ENCODE peak calls at places on chromosomes 4 and X, in four cellular contexts. One of them, this sample, is unnamed.

GRCh38 chr4:125338814-125339213 is 24.1 kb downstream of the FAT4 start:
- DNase-seq in sigmoid colon: no peak
- DNase-seq in NCI-H446 treated with DMSO at 0.1 percent for 48 hours: no peak
- DNase-seq in T-helper 2 cell: no peak
- DNase-seq in this sample: no peak

GRCh38 chr4:874971-875817 is 49.3 kb upstream of the CPLX1 start:
- DNase-seq in sigmoid colon: no peak
- DNase-seq in NCI-H446 treated with DMSO at 0.1 percent for 48 hours: no peak
- DNase-seq in T-helper 2 cell: no peak
- DNase-seq in this sample: no peak

GRCh38 chrX:45755719-45756118 is 555.0 kb upstream of the DIPK2B start:
- DNase-seq in sigmoid colon: no peak
- DNase-seq in NCI-H446 treated with DMSO at 0.1 percent for 48 hours: no peak
- DNase-seq in T-helper 2 cell: no peak
- DNase-seq in this sample: no peak

GRCh38 chrX:123665197-123665596 is 67.7 kb downstream of the THOC2 start:
- DNase-seq in sigmoid colon: no peak
- DNase-seq in NCI-H446 treated with DMSO at 0.1 percent for 48 hours: no peak
- DNase-seq in T-helper 2 cell: no peak
- DNase-seq in this sample: no peak

GRCh38 chrX:153639177-153640044 is 7.6 kb upstream of the DUSP9 start:
- DNase-seq in sigmoid colon: no peak
- DNase-seq in NCI-H446 treated with DMSO at 0.1 percent for 48 hours: no peak
- DNase-seq in T-helper 2 cell: no peak
- DNase-seq in this sample: no peak

GRCh38 chr4:87118826-87119225 is 101.6 kb downstream of the KLHL8 start:
- DNase-seq in sigmoid colon: no peak
- DNase-seq in NCI-H446 treated with DMSO at 0.1 percent for 48 hours: no peak
- DNase-seq in T-helper 2 cell: no peak
- DNase-seq in this sample: no peak

GRCh38 chr4:123892997-123893745 is 496.6 kb downstream of the SPRY1 start:
- DNase-seq in sigmoid colon: no peak
- DNase-seq in NCI-H446 treated with DMSO at 0.1 percent for 48 hours: no peak
- DNase-seq in T-helper 2 cell: no peak
- DNase-seq in this sample: no peak

GRCh38 chrX:9899640-9900075 is 67.5 kb upstream of the CLDN34 start:
- DNase-seq in sigmoid colon: peak
- DNase-seq in NCI-H446 treated with DMSO at 0.1 percent for 48 hours: no peak
- DNase-seq in T-helper 2 cell: no peak
- DNase-seq in this sample: no peak

GRCh38 chr4:173518419-173519102 is 11.5 kb downstream of the HAND2 start:
- DNase-seq in sigmoid colon: peak
- DNase-seq in NCI-H446 treated with DMSO at 0.1 percent for 48 hours: no peak
- DNase-seq in T-helper 2 cell: no peak
- DNase-seq in this sample: no peak

GRCh38 chrX:72349190-72349589 is 43.5 kb upstream of the CITED1 start:
- DNase-seq in sigmoid colon: no peak
- DNase-seq in NCI-H446 treated with DMSO at 0.1 percent for 48 hours: no peak
- DNase-seq in T-helper 2 cell: no peak
- DNase-seq in this sample: no peak

GRCh38 chr4:68175562-68176155 is 46.0 kb upstream of the TMPRSS11F start:
- DNase-seq in sigmoid colon: no peak
- DNase-seq in NCI-H446 treated with DMSO at 0.1 percent for 48 hours: peak
- DNase-seq in T-helper 2 cell: no peak
- DNase-seq in this sample: no peak

GRCh38 chr4:35934370-35934981 is 309.8 kb downstream of the ARAP2 start:
- DNase-seq in sigmoid colon: no peak
- DNase-seq in NCI-H446 treated with DMSO at 0.1 percent for 48 hours: peak
- DNase-seq in T-helper 2 cell: no peak
- DNase-seq in this sample: no peak

GRCh38 chr4:58111818-58112217 is 1001.6 kb upstream of the IGFBP7 start:
- DNase-seq in sigmoid colon: no peak
- DNase-seq in NCI-H446 treated with DMSO at 0.1 percent for 48 hours: no peak
- DNase-seq in T-helper 2 cell: no peak
- DNase-seq in this sample: no peak

GRCh38 chr4:1166509-1167243 is 5.7 kb downstream of the SPON2 start:
- DNase-seq in sigmoid colon: no peak
- DNase-seq in NCI-H446 treated with DMSO at 0.1 percent for 48 hours: no peak
- DNase-seq in T-helper 2 cell: no peak
- DNase-seq in this sample: no peak

GRCh38 chrX:8179653-8180052 is 8.6 kb upstream of the VCX2 start:
- DNase-seq in sigmoid colon: no peak
- DNase-seq in NCI-H446 treated with DMSO at 0.1 percent for 48 hours: no peak
- DNase-seq in T-helper 2 cell: no peak
- DNase-seq in this sample: no peak

GRCh38 chr4:40046311-40046980 is 10.2 kb upstream of the N4BP2 start:
- DNase-seq in sigmoid colon: no peak
- DNase-seq in NCI-H446 treated with DMSO at 0.1 percent for 48 hours: no peak
- DNase-seq in T-helper 2 cell: no peak
- DNase-seq in this sample: peak

GRCh38 chr4:140326395-140326993 is 47.0 kb upstream of the SCOC start:
- DNase-seq in sigmoid colon: no peak
- DNase-seq in NCI-H446 treated with DMSO at 0.1 percent for 48 hours: peak
- DNase-seq in T-helper 2 cell: no peak
- DNase-seq in this sample: no peak

GRCh38 chr4:140556372-140557085 is 12.2 kb downstream of the UCP1 start:
- DNase-seq in sigmoid colon: no peak
- DNase-seq in NCI-H446 treated with DMSO at 0.1 percent for 48 hours: no peak
- DNase-seq in T-helper 2 cell: no peak
- DNase-seq in this sample: no peak

GRCh38 chr4:113919611-113920010 is 59.8 kb downstream of the ARSJ start:
- DNase-seq in sigmoid colon: no peak
- DNase-seq in NCI-H446 treated with DMSO at 0.1 percent for 48 hours: no peak
- DNase-seq in T-helper 2 cell: no peak
- DNase-seq in this sample: no peak

GRCh38 chr4:176838611-176839411 is 46.1 kb upstream of the VEGFC start:
- DNase-seq in sigmoid colon: no peak
- DNase-seq in NCI-H446 treated with DMSO at 0.1 percent for 48 hours: no peak
- DNase-seq in T-helper 2 cell: no peak
- DNase-seq in this sample: no peak

GRCh38 chr4:92012899-92013867 is 290.6 kb upstream of the GRID2 start:
- DNase-seq in sigmoid colon: no peak
- DNase-seq in NCI-H446 treated with DMSO at 0.1 percent for 48 hours: no peak
- DNase-seq in T-helper 2 cell: no peak
- DNase-seq in this sample: no peak

GRCh38 chrX:133670394-133670793 is 255.1 kb upstream of the GPC4 start:
- DNase-seq in sigmoid colon: no peak
- DNase-seq in NCI-H446 treated with DMSO at 0.1 percent for 48 hours: no peak
- DNase-seq in T-helper 2 cell: no peak
- DNase-seq in this sample: no peak

GRCh38 chrX:97021680-97022079 is 138.0 kb downstream of the RPA4 start:
- DNase-seq in sigmoid colon: no peak
- DNase-seq in NCI-H446 treated with DMSO at 0.1 percent for 48 hours: no peak
- DNase-seq in T-helper 2 cell: no peak
- DNase-seq in this sample: no peak

GRCh38 chrX:119870626-119871131 is 854 bp downstream of the RNF113A start:
- DNase-seq in sigmoid colon: peak
- DNase-seq in NCI-H446 treated with DMSO at 0.1 percent for 48 hours: no peak
- DNase-seq in T-helper 2 cell: no peak
- DNase-seq in this sample: peak

GRCh38 chr4:109729155-109729562 is 711 bp downstream of the PLA2G12A start:
- DNase-seq in sigmoid colon: no peak
- DNase-seq in NCI-H446 treated with DMSO at 0.1 percent for 48 hours: no peak
- DNase-seq in T-helper 2 cell: no peak
- DNase-seq in this sample: no peak

GRCh38 chr4:11281720-11282119 is 147.0 kb downstream of the HS3ST1 start:
- DNase-seq in sigmoid colon: no peak
- DNase-seq in NCI-H446 treated with DMSO at 0.1 percent for 48 hours: no peak
- DNase-seq in T-helper 2 cell: no peak
- DNase-seq in this sample: no peak

GRCh38 chr4:188550296-188550695 is 411.1 kb downstream of the TRIML1 start:
- DNase-seq in sigmoid colon: no peak
- DNase-seq in NCI-H446 treated with DMSO at 0.1 percent for 48 hours: no peak
- DNase-seq in T-helper 2 cell: no peak
- DNase-seq in this sample: no peak

GRCh38 chrX:36787787-36788186 is 220.4 kb upstream of the FAM47C start:
- DNase-seq in sigmoid colon: no peak
- DNase-seq in NCI-H446 treated with DMSO at 0.1 percent for 48 hours: no peak
- DNase-seq in T-helper 2 cell: no peak
- DNase-seq in this sample: no peak

GRCh38 chrX:131830400-131831184 is 192.5 kb upstream of the STK26 start:
- DNase-seq in sigmoid colon: peak
- DNase-seq in NCI-H446 treated with DMSO at 0.1 percent for 48 hours: peak
- DNase-seq in T-helper 2 cell: no peak
- DNase-seq in this sample: peak

GRCh38 chr4:177275999-177276398 is 33.7 kb upstream of the NEIL3 start:
- DNase-seq in sigmoid colon: no peak
- DNase-seq in NCI-H446 treated with DMSO at 0.1 percent for 48 hours: no peak
- DNase-seq in T-helper 2 cell: no peak
- DNase-seq in this sample: no peak